ENCODE peak calls at places on chromosomes 11 and 22, in six cellular contexts. N is CD8-positive, alpha-beta memory T cell; A is CD4-positive, alpha-beta T cell; T is naive thymus-derived CD4-positive, alpha-beta T cell; I is iPS DF 6.9; S is adrenal gland. D is an unnamed sample.

GRCh38 chr11:72792437-72793021 is 1.3 kb downstream of the STARD10 start:
- DNase-seq in N (no peak), S (no peak), A (no peak), I (no peak), T (no peak), D (no peak)

GRCh38 chr11:10331548-10332289 is 26.8 kb downstream of the ADM start:
- DNase-seq in A (no peak), I (no peak), N (no peak), S (no peak), T (no peak), D (no peak)

GRCh38 chr11:125338886-125339811 is 156.9 kb downstream of the FEZ1 start:
- DNase-seq in N (no peak), I (no peak), T (no peak), S (no peak), A (no peak), D (no peak)

GRCh38 chr11:42992594-42992993 is 319.2 kb upstream of the API5 start:
- DNase-seq in N (no peak), I (no peak), A (no peak), T (no peak), S (no peak), D (no peak)

GRCh38 chr11:44258190-44258489 is 51.8 kb downstream of the ALX4 start:
- DNase-seq in T (no peak), N (no peak), S (no peak), A (no peak), I (no peak), D (no peak)

GRCh38 chr11:130916238-130916855 is at the start of gene SNX19:
- DNase-seq in A (peak), I (peak), T (peak), N (peak), S (peak), D (peak)

GRCh38 chr22:24244144-24244787 is 616 bp downstream of the GGT5 start:
- DNase-seq in S (no peak), N (no peak), I (no peak), A (no peak), T (no peak), D (no peak)

GRCh38 chr11:11691296-11692141 is 69.7 kb upstream of the GALNT18 start:
- DNase-seq in I (no peak), N (no peak), A (no peak), T (no peak), S (no peak), D (no peak)

GRCh38 chr11:66543263-66544107 is 2.4 kb downstream of the ZDHHC24 start:
- DNase-seq in N (peak), I (no peak), A (peak), T (peak), S (peak), D (no peak)

DNA sequence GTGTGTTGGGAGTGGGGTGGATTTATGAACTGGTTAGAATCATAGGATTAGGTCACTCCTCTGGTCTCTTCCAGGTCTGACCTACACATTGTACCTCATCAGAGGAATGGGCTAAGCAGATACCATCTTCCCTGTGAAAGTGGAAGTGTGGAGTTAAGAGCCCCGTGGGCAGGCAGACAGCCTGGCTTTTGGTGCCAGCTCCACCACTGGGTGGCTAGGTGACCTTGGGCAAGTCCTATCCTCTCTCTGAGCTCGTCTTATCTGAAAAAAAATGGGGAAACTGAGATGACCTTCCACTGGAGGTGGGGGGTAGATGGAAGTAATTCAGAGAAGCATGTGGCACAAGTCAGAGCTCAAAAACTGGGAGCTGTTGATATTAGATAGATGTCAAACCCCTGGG is 60.4 kb upstream of the WNT11 start:
- DNase-seq in T (no peak), N (no peak), S (peak), A (no peak), I (no peak), D (no peak)
- H3K27ac ChIP-seq in T (no peak), N (no peak), S (peak), A (no peak), I (no peak), D (no peak)

GRCh38 chr11:61310749-61311148 is 15.6 kb upstream of the VWCE start:
- DNase-seq in I (no peak), S (peak), T (no peak), A (no peak), N (no peak), D (no peak)
- H3K27ac ChIP-seq in I (no peak), S (no peak), T (no peak), A (no peak), N (no peak), D (no peak)

GRCh38 chr11:445765-446588 is 4.1 kb upstream of the PTDSS2 start:
- DNase-seq in S (no peak), I (no peak), T (no peak), A (no peak), N (no peak), D (no peak)
- H3K27ac ChIP-seq in S (no peak), I (no peak), T (no peak), A (no peak), N (no peak), D (no peak)

DNA sequence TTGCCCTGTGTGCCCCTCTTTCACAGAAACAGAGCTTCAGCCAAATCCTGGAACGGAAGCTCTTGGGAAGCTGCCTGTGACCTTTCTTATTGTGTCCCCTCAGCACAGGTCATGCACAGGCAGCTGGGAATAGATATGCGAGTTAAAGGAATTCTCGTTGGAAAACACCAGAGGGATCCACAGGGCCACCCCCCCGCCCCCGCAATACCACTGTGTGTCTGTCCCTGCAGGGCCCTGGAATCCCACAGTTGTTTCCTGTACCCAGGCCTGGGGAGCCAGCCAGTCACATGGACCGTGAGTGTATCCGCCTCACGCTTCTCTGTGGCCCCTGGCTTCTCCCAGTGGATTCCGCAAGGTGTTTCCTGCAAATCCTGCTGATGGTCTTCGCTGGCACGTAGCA is 29.0 kb downstream of the TIMP3 start:
- DNase-seq in A (no peak), I (no peak), T (no peak), S (peak), N (no peak), D (no peak)
- H3K27ac ChIP-seq in A (no peak), I (no peak), T (no peak), S (peak), N (no peak), D (no peak)

GRCh38 chr11:111366560-111367410 is 12.3 kb downstream of the POU2AF1 start:
- DNase-seq in A (no peak), N (no peak), S (no peak), T (no peak), I (no peak), D (no peak)
- H3K27ac ChIP-seq in A (no peak), N (no peak), S (no peak), T (no peak), I (no peak), D (no peak)

GRCh38 chr11:126408901-126409670 is 53.6 kb downstream of the ST3GAL4 start:
- DNase-seq in I (no peak), S (no peak), A (no peak), T (no peak), N (no peak), D (no peak)
- H3K27ac ChIP-seq in I (no peak), S (no peak), A (no peak), T (no peak), N (no peak), D (peak)

DNA sequence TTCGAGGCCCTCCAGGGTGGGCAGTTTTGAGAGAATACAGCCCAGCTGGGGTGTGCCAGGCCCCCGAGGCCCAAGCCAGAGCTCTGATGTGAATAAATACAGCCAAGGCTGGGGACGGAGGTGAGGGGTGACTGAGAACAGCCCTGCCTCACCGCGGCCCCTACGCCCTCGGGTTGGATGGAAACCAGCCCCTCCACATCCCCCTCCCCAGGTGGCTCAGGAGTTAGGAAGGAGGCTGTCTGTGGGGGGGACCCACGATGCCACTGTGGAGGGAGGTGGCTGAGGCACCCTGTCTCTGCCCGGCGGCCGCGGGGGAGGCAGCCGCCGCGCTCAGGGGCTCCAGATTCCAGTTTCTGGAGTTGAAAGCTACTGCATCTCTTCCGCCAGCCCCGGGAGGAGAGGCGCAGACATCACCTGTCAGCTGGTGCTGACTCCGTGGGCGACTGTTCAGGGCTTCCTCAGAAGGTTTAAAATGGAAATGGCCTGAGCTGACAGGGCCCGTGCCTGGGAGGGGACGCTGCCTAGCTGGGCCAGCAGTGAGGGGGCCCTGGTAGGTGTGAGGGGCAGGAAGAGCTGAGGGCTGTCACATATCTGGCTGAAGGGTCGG is 1.4 kb downstream of the FLRT1 start:
- DNase-seq in T (no peak), S (no peak), I (no peak), N (no peak), A (no peak), D (no peak)
- H3K27ac ChIP-seq in T (no peak), S (no peak), I (no peak), N (no peak), A (no peak), D (peak)

GRCh38 chr11:91984033-91984568 is 240.5 kb upstream of the FAT3 start:
- DNase-seq in N (no peak), T (no peak), A (no peak), I (no peak), S (no peak), D (no peak)
- H3K27ac ChIP-seq in N (no peak), T (no peak), A (no peak), I (no peak), S (no peak), D (no peak)

GRCh38 chr22:38759005-38759404 is 3.2 kb upstream of the SUN2 start:
- DNase-seq in T (no peak), N (no peak), S (no peak), I (no peak), A (no peak), D (no peak)

GRCh38 chr22:38761202-38762162 is 5.7 kb upstream of the SUN2 start:
- DNase-seq in T (no peak), I (no peak), S (no peak), N (no peak), A (no peak), D (no peak)

GRCh38 chr22:38758276-38758945 is 2.6 kb upstream of the SUN2 start:
- DNase-seq in N (peak), T (peak), A (peak), S (no peak), I (no peak), D (no peak)

GRCh38 chr22:38762607-38763006 is 6.8 kb upstream of the SUN2 start:
- DNase-seq in T (no peak), A (no peak), I (no peak), S (no peak), N (no peak), D (no peak)

DNA sequence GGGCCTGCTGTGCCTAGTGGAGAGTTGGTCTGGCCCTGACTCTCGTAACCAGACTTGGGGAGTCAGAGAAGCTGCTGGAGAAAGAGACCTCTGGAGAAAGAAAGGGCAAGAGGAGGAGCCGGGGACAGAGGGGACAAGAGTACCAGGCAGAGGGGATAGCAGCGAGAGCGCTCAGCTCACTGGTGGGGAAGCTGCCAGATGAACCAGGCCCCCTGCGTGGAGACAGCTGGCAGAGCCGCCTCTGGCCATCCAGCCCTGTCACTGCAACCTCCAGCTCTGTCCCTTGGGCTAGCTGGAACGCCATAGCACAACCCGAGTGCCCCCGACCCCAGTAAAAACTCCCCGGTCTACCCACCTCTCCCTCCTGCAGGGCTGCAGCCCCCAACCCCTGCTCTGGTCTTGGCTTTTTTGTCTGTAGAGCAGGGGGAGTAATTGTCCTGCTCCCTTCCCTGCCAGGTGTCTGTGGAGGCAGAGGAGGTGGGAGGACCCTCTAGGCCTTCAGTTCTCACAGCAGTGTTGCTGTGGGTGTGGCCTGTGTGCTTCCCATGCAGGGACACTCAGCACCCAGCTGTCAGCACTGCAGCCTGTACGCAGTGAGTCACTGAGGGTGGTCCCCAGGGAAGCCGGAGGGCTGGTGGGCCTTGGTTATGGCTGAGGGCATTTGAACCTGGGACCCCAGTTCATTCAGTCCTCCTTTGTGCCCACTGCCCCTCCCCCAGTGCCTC is 4.8 kb upstream of the SUN2 start:
- DNase-seq in N (no peak), I (no peak), T (no peak), S (no peak), A (no peak), D (no peak)
- H3K27ac ChIP-seq in N (no peak), I (no peak), T (peak), S (no peak), A (no peak), D (peak)